ENCODE peak calls at places on chromosomes 3 and 15, in ten cellular contexts. N is natural killer cell, B is lower leg skin, S is AG04449, K is upper lobe of right lung, X is esophagus muscularis mucosa, Q is endothelial cell, H is K562, Y is AG09319, T is A549. Z is an unnamed sample.

GRCh38 chr15:52334491-52335160 is 39.0 kb upstream of the MYO5C start:
- DNase-seq in N (no peak), B (no peak), S (no peak), K (no peak), X (no peak), Q (no peak), H (no peak), Y (no peak), T (no peak), Z (no peak)

GRCh38 chr3:6861989-6862879 is 1.3 kb downstream of the GRM7 start:
- DNase-seq in N (no peak), B (no peak), S (no peak), K (no peak), X (no peak), Q (no peak), H (no peak), Y (no peak), T (no peak), Z (no peak)

GRCh38 chr3:13111173-13111873 is 38.1 kb upstream of the IQSEC1 start:
- DNase-seq in N (no peak), B (no peak), S (no peak), K (peak), X (no peak), Q (no peak), H (no peak), Y (no peak), T (no peak), Z (no peak)

GRCh38 chr3:101117473-101117872 is 124.3 kb upstream of the ABI3BP start:
- DNase-seq in N (no peak), B (no peak), S (no peak), K (no peak), X (no peak), Q (no peak), H (no peak), Y (no peak), T (no peak), Z (no peak)

GRCh38 chr3:79872483-79872882 is 104.7 kb upstream of the ROBO1 start:
- DNase-seq in N (no peak), B (no peak), S (peak), K (no peak), X (no peak), Q (no peak), H (no peak), Y (peak), T (no peak), Z (no peak)

GRCh38 chr3:184117649-184118048 is 17.5 kb upstream of the EIF2B5 start:
- DNase-seq in N (no peak), B (peak), S (no peak), K (no peak), X (no peak), Q (no peak), H (no peak), Y (no peak), T (no peak), Z (no peak)

GRCh38 chr3:171967932-171968678 is 71.3 kb upstream of the FNDC3B start:
- DNase-seq in N (no peak), B (no peak), S (no peak), K (no peak), X (no peak), Q (no peak), H (no peak), Y (peak), T (no peak), Z (no peak)

GRCh38 chr15:77419050-77419835 is 661 bp downstream of the PEAK1 start:
- DNase-seq in N (peak), B (peak), S (no peak), K (peak), X (no peak), Q (peak), H (peak), Y (no peak), T (peak), Z (peak)

GRCh38 chr3:3707858-3708768 is 91.1 kb upstream of the LRRN1 start:
- DNase-seq in N (no peak), B (no peak), S (no peak), K (no peak), X (peak), Q (no peak), H (no peak), Y (no peak), T (no peak), Z (no peak)

GRCh38 chr3:44932271-44932670 is 43.7 kb downstream of the ZDHHC3 start:
- DNase-seq in N (no peak), B (no peak), S (no peak), K (no peak), X (no peak), Q (no peak), H (no peak), Y (no peak), T (no peak), Z (no peak)

GRCh38 chr3:45826321-45826720 is 15.6 kb downstream of the LZTFL1 start:
- DNase-seq in N (no peak), B (no peak), S (no peak), K (no peak), X (no peak), Q (no peak), H (no peak), Y (no peak), T (no peak), Z (no peak)

GRCh38 chr15:95162967-95163531 is 931.7 kb downstream of the MCTP2 start:
- DNase-seq in N (no peak), B (no peak), S (peak), K (no peak), X (no peak), Q (no peak), H (no peak), Y (peak), T (no peak), Z (no peak)

GRCh38 chr3:186929186-186929585 is 1.1 kb upstream of the ST6GAL1 start:
- DNase-seq in N (no peak), B (no peak), S (no peak), K (no peak), X (no peak), Q (no peak), H (no peak), Y (no peak), T (no peak), Z (no peak)

GRCh38 chr15:85805392-85805791 is 10.7 kb upstream of the KLHL25 start:
- DNase-seq in N (no peak), B (no peak), S (no peak), K (no peak), X (no peak), Q (no peak), H (no peak), Y (no peak), T (no peak), Z (no peak)

GRCh38 chr3:50612973-50613851 is 1.6 kb upstream of the CISH start:
- DNase-seq in N (no peak), B (no peak), S (no peak), K (no peak), X (no peak), Q (no peak), H (no peak), Y (no peak), T (no peak), Z (no peak)

GRCh38 chr3:196227629-196228493 is 11.5 kb downstream of the SLC51A start:
- DNase-seq in N (no peak), B (no peak), S (no peak), K (no peak), X (no peak), Q (no peak), H (peak), Y (peak), T (no peak), Z (no peak)

GRCh38 chr15:57548325-57548724 is 43.4 kb upstream of the MYZAP start:
- DNase-seq in N (no peak), B (peak), S (no peak), K (no peak), X (no peak), Q (no peak), H (no peak), Y (no peak), T (no peak), Z (no peak)

GRCh38 chr3:165983284-165983683 is 146.1 kb upstream of the BCHE start:
- DNase-seq in N (no peak), B (no peak), S (no peak), K (no peak), X (no peak), Q (no peak), H (no peak), Y (no peak), T (no peak), Z (no peak)

GRCh38 chr15:29208352-29208751 is 61.3 kb downstream of the NSMCE3 start:
- DNase-seq in N (no peak), B (no peak), S (no peak), K (no peak), X (peak), Q (no peak), H (no peak), Y (no peak), T (no peak), Z (peak)

GRCh38 chr3:14329116-14329830 is 73.1 kb upstream of the SLC6A6 start:
- DNase-seq in N (no peak), B (no peak), S (no peak), K (no peak), X (no peak), Q (no peak), H (no peak), Y (peak), T (no peak), Z (no peak)

GRCh38 chr3:22175899-22176298 is 424.9 kb upstream of the ZNF385D start:
- DNase-seq in N (no peak), B (no peak), S (no peak), K (no peak), X (no peak), Q (no peak), H (no peak), Y (no peak), T (no peak), Z (no peak)

GRCh38 chr15:70324001-70324974 is 226.6 kb upstream of the TLE3 start:
- DNase-seq in N (no peak), B (no peak), S (peak), K (no peak), X (peak), Q (no peak), H (no peak), Y (peak), T (no peak), Z (peak)

GRCh38 chr3:105853801-105854432 is 14.9 kb downstream of the CBLB start:
- DNase-seq in N (no peak), B (no peak), S (no peak), K (no peak), X (no peak), Q (no peak), H (no peak), Y (no peak), T (no peak), Z (no peak)

GRCh38 chr15:79315623-79316328 is 4.9 kb downstream of the TMED3 start:
- DNase-seq in N (no peak), B (no peak), S (no peak), K (no peak), X (peak), Q (no peak), H (no peak), Y (no peak), T (no peak), Z (no peak)

GRCh38 chr3:13536832-13537231 is 12.1 kb upstream of the FBLN2 start:
- DNase-seq in N (no peak), B (peak), S (no peak), K (no peak), X (no peak), Q (peak), H (no peak), Y (no peak), T (no peak), Z (no peak)

GRCh38 chr3:126900859-126901540 is 81.9 kb upstream of the PLXNA1 start:
- DNase-seq in N (no peak), B (no peak), S (no peak), K (no peak), X (no peak), Q (no peak), H (no peak), Y (no peak), T (no peak), Z (no peak)

GRCh38 chr3:171135536-171135935 is 109.0 kb upstream of the SLC2A2 start:
- DNase-seq in N (no peak), B (no peak), S (no peak), K (no peak), X (no peak), Q (no peak), H (no peak), Y (no peak), T (no peak), Z (no peak)

GRCh38 chr3:119669906-119670570 is 7.2 kb downstream of the COX17 start:
- DNase-seq in N (no peak), B (no peak), S (no peak), K (no peak), X (no peak), Q (no peak), H (no peak), Y (no peak), T (no peak), Z (no peak)

GRCh38 chr15:100252359-100252758 is 89.4 kb downstream of the ADAMTS17 start:
- DNase-seq in N (no peak), B (peak), S (no peak), K (no peak), X (no peak), Q (no peak), H (no peak), Y (no peak), T (no peak), Z (peak)

GRCh38 chr3:42254566-42254965 is 11.4 kb downstream of the CCK start:
- DNase-seq in N (no peak), B (no peak), S (no peak), K (no peak), X (no peak), Q (no peak), H (no peak), Y (no peak), T (no peak), Z (no peak)

GRCh38 chr3:193828477-193828876 is 235.5 kb downstream of the OPA1 start:
- DNase-seq in N (no peak), B (peak), S (no peak), K (no peak), X (no peak), Q (no peak), H (no peak), Y (no peak), T (no peak), Z (no peak)

GRCh38 chr3:153783106-153783505 is 338.1 kb upstream of the ARHGEF26 start:
- DNase-seq in N (no peak), B (no peak), S (no peak), K (no peak), X (no peak), Q (no peak), H (no peak), Y (no peak), T (no peak), Z (no peak)

GRCh38 chr15:84789762-84790161 is 27.4 kb upstream of the ALPK3 start:
- DNase-seq in N (no peak), B (no peak), S (no peak), K (no peak), X (no peak), Q (no peak), H (no peak), Y (no peak), T (no peak), Z (no peak)
- TF ChIP-seq CTCF in N (no peak), B (no peak), S (no peak), K (no peak), X (no peak), Q (no peak), H (no peak), Y (no peak), T (no peak), Z (no peak)

GRCh38 chr3:158471639-158472294 is 99.2 kb upstream of the MLF1 start:
- DNase-seq in N (no peak), B (no peak), S (peak), K (no peak), X (no peak), Q (no peak), H (no peak), Y (peak), T (no peak), Z (no peak)
- TF ChIP-seq CTCF in N (no peak), B (no peak), S (no peak), K (no peak), X (no peak), Q (no peak), H (no peak), Y (no peak), T (no peak), Z (no peak)

GRCh38 chr15:75145027-75145841 is 56.4 kb upstream of the C15orf39 start:
- DNase-seq in N (no peak), B (no peak), S (no peak), K (no peak), X (no peak), Q (no peak), H (no peak), Y (no peak), T (peak), Z (no peak)
- TF ChIP-seq CTCF in N (no peak), B (no peak), S (no peak), K (no peak), X (no peak), Q (no peak), H (peak), Y (no peak), T (peak), Z (no peak)

GRCh38 chr3:5653426-5653825 is 465.9 kb downstream of the EDEM1 start:
- DNase-seq in N (no peak), B (no peak), S (no peak), K (no peak), X (no peak), Q (no peak), H (no peak), Y (no peak), T (no peak), Z (no peak)
- TF ChIP-seq CTCF in N (no peak), B (no peak), S (no peak), K (no peak), X (no peak), Q (no peak), H (no peak), Y (no peak), T (no peak), Z (no peak)